ENCODE peak calls at places on chromosomes 1 and 21, in nine cellular contexts. D is GM20000; L is GM06990; P is T-helper 2 cell; G is lower lobe of right lung; Z is left ventricle myocardium superior; V is RWPE1; M is effector CD8-positive, alpha-beta T cell; Q is kidney tubule cell. R is an unnamed sample.

GRCh38 chr1:109246141-109246551 is 3.2 kb upstream of the CELSR2 start:
- DNase-seq in D (no peak), L (no peak), P (no peak), G (no peak), Z (no peak), V (no peak), M (no peak), Q (no peak), R (no peak)

GRCh38 chr1:85449356-85449755 is 15.6 kb downstream of the DDAH1 start:
- DNase-seq in D (no peak), L (no peak), P (no peak), G (no peak), Z (no peak), V (no peak), M (no peak), Q (no peak), R (no peak)

GRCh38 chr1:208171615-208172388 is 72.4 kb downstream of the PLXNA2 start:
- DNase-seq in D (no peak), L (no peak), P (no peak), G (no peak), Z (no peak), V (no peak), M (no peak), Q (no peak), R (no peak)

GRCh38 chr1:199551967-199552565 is 475.4 kb upstream of the NR5A2 start:
- DNase-seq in D (peak; percentile 25), L (peak; percentile 11), P (no peak), G (no peak), Z (no peak), V (peak; percentile 48), M (no peak), Q (peak; percentile 73), R (no peak)

GRCh38 chr1:233368106-233368783 is 40.7 kb downstream of the MAP3K21 start:
- DNase-seq in D (no peak), L (no peak), P (no peak), G (no peak), Z (no peak), V (no peak), M (no peak), Q (peak; percentile 74), R (no peak)

GRCh38 chr1:210257698-210258395 is 25.3 kb downstream of the SERTAD4 start:
- DNase-seq in D (no peak), L (no peak), P (no peak), G (no peak), Z (no peak), V (no peak), M (no peak), Q (peak; percentile 81), R (no peak)

GRCh38 chr1:51224255-51224654 is 11.8 kb upstream of the RNF11 start:
- DNase-seq in D (no peak), L (no peak), P (no peak), G (no peak), Z (no peak), V (no peak), M (no peak), Q (no peak), R (no peak)

GRCh38 chr1:86370627-86371026 is 25.5 kb downstream of the ODF2L start:
- DNase-seq in D (no peak), L (no peak), P (no peak), G (no peak), Z (no peak), V (no peak), M (no peak), Q (no peak), R (no peak)

GRCh38 chr1:111270781-111271463 is 19.7 kb upstream of the CHIA start:
- DNase-seq in D (no peak), L (peak; percentile 7), P (no peak), G (no peak), Z (peak; percentile 33), V (no peak), M (no peak), Q (no peak), R (no peak)

GRCh38 chr1:180028864-180029263 is 74.3 kb downstream of the CEP350 start:
- DNase-seq in D (no peak), L (no peak), P (no peak), G (no peak), Z (no peak), V (no peak), M (no peak), Q (no peak), R (no peak)

GRCh38 chr1:48492392-48492791 is 20.4 kb upstream of the SPATA6 start:
- DNase-seq in D (no peak), L (no peak), P (no peak), G (no peak), Z (peak; percentile 33), V (no peak), M (no peak), Q (peak; percentile 46), R (no peak)

GRCh38 chr1:31441073-31441472 is 28.1 kb downstream of the SERINC2 start:
- DNase-seq in D (no peak), L (no peak), P (no peak), G (no peak), Z (no peak), V (no peak), M (no peak), Q (no peak), R (no peak)

GRCh38 chr1:107477233-107477632 is 336.4 kb downstream of the NTNG1 start:
- DNase-seq in D (peak; percentile 27), L (no peak), P (no peak), G (no peak), Z (no peak), V (no peak), M (no peak), Q (no peak), R (no peak)

GRCh38 chr1:234531181-234532132 is 52.5 kb upstream of the TARBP1 start:
- DNase-seq in D (no peak), L (no peak), P (no peak), G (no peak), Z (peak; percentile 83), V (no peak), M (no peak), Q (peak; percentile 72), R (no peak)

GRCh38 chr1:97071163-97071562 is 349.6 kb downstream of the PTBP2 start:
- DNase-seq in D (no peak), L (no peak), P (no peak), G (no peak), Z (no peak), V (no peak), M (no peak), Q (no peak), R (no peak)

GRCh38 chr1:248914982-248915381 is 8.9 kb downstream of the PGBD2 start:
- DNase-seq in D (no peak), L (no peak), P (no peak), G (no peak), Z (no peak), V (no peak), M (no peak), Q (no peak), R (no peak)

GRCh38 chr1:231395051-231395995 is 26.8 kb downstream of the EGLN1 start:
- DNase-seq in D (no peak), L (no peak), P (no peak), G (no peak), Z (no peak), V (peak; percentile 77), M (no peak), Q (peak; percentile 94), R (no peak)

GRCh38 chr21:34612557-34612956 is 2.4 kb downstream of the RCAN1 start:
- DNase-seq in D (no peak), L (no peak), P (no peak), G (no peak), Z (no peak), V (no peak), M (no peak), Q (no peak), R (no peak)

GRCh38 chr1:89261926-89262540 is 10.6 kb downstream of the GBP5 start:
- DNase-seq in D (no peak), L (no peak), P (no peak), G (no peak), Z (peak; percentile 57), V (no peak), M (no peak), Q (peak; percentile 1), R (no peak)

GRCh38 chr1:64543831-64544230 is 73.9 kb downstream of the CACHD1 start:
- DNase-seq in D (no peak), L (no peak), P (no peak), G (no peak), Z (no peak), V (no peak), M (no peak), Q (no peak), R (no peak)

GRCh38 chr1:54152696-54153095 is at the start of gene CDCP2:
- DNase-seq in D (no peak), L (no peak), P (no peak), G (no peak), Z (no peak), V (no peak), M (no peak), Q (no peak), R (no peak)

GRCh38 chr1:20698195-20698910 is 19.5 kb downstream of the KIF17 start:
- DNase-seq in D (no peak), L (no peak), P (no peak), G (no peak), Z (peak; percentile 14), V (peak; percentile 50), M (no peak), Q (peak; percentile 61), R (no peak)

GRCh38 chr1:206687251-206687914 is 2.7 kb downstream of the MAPKAPK2 start:
- DNase-seq in D (no peak), L (no peak), P (no peak), G (no peak), Z (no peak), V (no peak), M (no peak), Q (no peak), R (no peak)

GRCh38 chr21:40688106-40688850 is 158.7 kb downstream of the DSCAM start:
- DNase-seq in D (no peak), L (no peak), P (no peak), G (no peak), Z (no peak), V (no peak), M (no peak), Q (no peak), R (no peak)

R was measured in mesothelial cell of epicardium.